ENCODE peak calls at places on chromosomes 7 and 10, in ten cellular contexts. P is fibroblast of lung; Y is left cardiac atrium; J is lower leg skin; W is activated CD4-positive, alpha-beta T cell treated with anti-CD3 and anti-CD28 coated beads for 24 hours; I is NB4; T is activated T-cell treated with anti-CD3 and anti-CD28 coated beads for 1 hour; H is mammary epithelial cell; C is stimulated activated CD4-positive, alpha-beta T cell treated with anti-CD3 and anti-CD28 coated beads, TNF-alpha, amount 100 ng/mL, for 48 hours; G is fibroblast of pulmonary artery. V is an unnamed sample.

GRCh38 chr7:31004393-31004792 is 40.6 kb downstream of the GHRHR start:
- DNase-seq in G (no peak), P (no peak), W (no peak), C (no peak), Y (no peak), H (no peak), T (no peak), I (no peak), J (no peak), V (no peak)

GRCh38 chr7:30352169-30352568 is 67.8 kb downstream of the ZNRF2 start:
- DNase-seq in J (no peak), G (no peak), P (no peak), H (no peak), C (no peak), I (peak), Y (no peak), T (no peak), W (no peak), V (no peak)

GRCh38 chr10:79048639-79049550 is 19.9 kb upstream of the ZMIZ1 start:
- DNase-seq in J (no peak), T (no peak), Y (peak), H (no peak), I (no peak), C (no peak), G (no peak), P (no peak), W (no peak), V (no peak)

GRCh38 chr7:60706-61105 is 131.7 kb upstream of the FAM20C start:
- DNase-seq in C (no peak), Y (peak), J (no peak), H (no peak), T (no peak), P (no peak), W (no peak), I (no peak), G (no peak), V (no peak)

GRCh38 chr10:43228783-43229207 is 38.1 kb downstream of the RASGEF1A start:
- DNase-seq in G (no peak), Y (no peak), I (no peak), W (no peak), C (no peak), P (no peak), J (no peak), T (no peak), H (no peak), V (no peak)

GRCh38 chr7:82699773-82700186 is 256.2 kb upstream of the CACNA2D1 start:
- DNase-seq in C (no peak), G (peak), H (peak), T (no peak), J (peak), W (no peak), I (no peak), P (peak), Y (no peak), V (peak)

GRCh38 chr10:14904316-14904732 is 25.7 kb downstream of the SUV39H2 start:
- DNase-seq in H (no peak), I (peak), J (no peak), T (no peak), G (peak), C (no peak), W (no peak), Y (no peak), P (peak), V (peak)

GRCh38 chr7:121547341-121548092 is 151.4 kb upstream of the FAM3C start:
- DNase-seq in G (peak), P (peak), W (no peak), Y (no peak), T (no peak), H (peak), I (peak), C (no peak), J (no peak), V (peak)

GRCh38 chr10:61271127-61271780 is 181.9 kb downstream of the TMEM26 start:
- DNase-seq in I (no peak), T (no peak), J (no peak), G (peak), W (no peak), P (peak), Y (no peak), H (peak), C (no peak), V (peak)